ENCODE peak calls at places on chromosomes 5 and 9, in five cellular contexts. X is CD4-positive, alpha-beta memory T cell; T is mesenchymal stem cell; K is BJ; M is heart left ventricle. U is an unnamed sample. For H3K27me3, the result is how much of the 10 kb centered on the place peaks cover.

GRCh38 chr9:120612218-120612617 is 32.3 kb upstream of the CDK5RAP2 start:
- DNase-seq in K (no peak), T (no peak), M (no peak), X (no peak), U (no peak)

GRCh38 chr9:86645303-86645702 is 291.1 kb upstream of the TUT7 start:
- DNase-seq in K (no peak), M (no peak), X (no peak), T (no peak), U (no peak)

GRCh38 chr5:133509742-133510079 is 102.6 kb downstream of the FSTL4 start:
- DNase-seq in K (no peak), X (no peak), M (no peak), T (no peak), U (no peak)

GRCh38 chr9:36007309-36007708 is 29.4 kb upstream of the RECK start:
- DNase-seq in X (no peak), M (no peak), K (no peak), T (no peak), U (no peak)

GRCh38 chr5:146813346-146813745 is 65.2 kb downstream of the PPP2R2B start:
- DNase-seq in M (no peak), X (no peak), K (no peak), T (no peak), U (no peak)

GRCh38 chr9:112112519-112112918 is 62.6 kb downstream of the SUSD1 start:
- DNase-seq in M (no peak), X (no peak), K (peak), T (peak), U (peak)

GRCh38 chr5:135216072-135216812 is 182.2 kb upstream of the PITX1 start:
- DNase-seq in M (no peak), X (no peak), T (no peak), K (no peak), U (no peak)

GRCh38 chr5:15645776-15646175 is 145.8 kb downstream of the FBXL7 start:
- DNase-seq in X (no peak), K (no peak), M (no peak), T (no peak), U (no peak)

GRCh38 chr9:92808726-92809451 is 44.3 kb upstream of the BICD2 start:
- DNase-seq in M (peak), X (peak), K (no peak), T (peak), U (peak)

GRCh38 chr9:32398207-32398606 is 13.8 kb downstream of the ACO1 start:
- DNase-seq in K (no peak), X (no peak), T (peak), M (no peak), U (peak)

GRCh38 chr9:37618817-37619216 is 26.4 kb upstream of the TOMM5 start:
- DNase-seq in T (peak), X (no peak), M (no peak), K (no peak), U (peak)

GRCh38 chr9:16542290-16542689 is 328.2 kb downstream of the BNC2 start:
- DNase-seq in M (no peak), T (no peak), K (no peak), X (no peak), U (no peak)

GRCh38 chr5:131589510-131590348 is 45.3 kb downstream of the RAPGEF6 start:
- DNase-seq in T (peak), K (no peak), X (peak), M (no peak), U (no peak)

GRCh38 chr9:3807601-3808000 is 281.8 kb upstream of the RFX3 start:
- DNase-seq in K (no peak), T (no peak), M (no peak), X (no peak), U (no peak)

GRCh38 chr5:77292026-77292757 is 81.7 kb downstream of the PDE8B start:
- DNase-seq in M (no peak), X (no peak), K (peak), T (peak), U (peak)

GRCh38 chr5:127296321-127296720 is 5.7 kb downstream of the MEGF10 start:
- DNase-seq in X (no peak), K (peak), T (peak), M (no peak), U (peak)

GRCh38 chr5:83475540-83476469 is 4.3 kb downstream of the VCAN start:
- DNase-seq in T (peak), X (no peak), K (peak), M (no peak), U (peak)

GRCh38 chr9:92978345-92978875 is 31.1 kb downstream of the FGD3 start:
- DNase-seq in T (no peak), M (no peak), X (no peak), K (no peak), U (no peak)

GRCh38 chr5:171783051-171783450 is 2.6 kb upstream of the SMIM23 start:
- DNase-seq in M (no peak), K (no peak), T (no peak), X (no peak), U (no peak)

GRCh38 chr9:135680091-135680490 is 17.0 kb downstream of the LCN9 start:
- DNase-seq in X (no peak), K (no peak), T (no peak), M (no peak), U (no peak)

GRCh38 chr5:78648359-78649219 is at the start of gene LHFPL2:
- DNase-seq in M (peak), X (peak), T (peak), K (no peak), U (peak)

GRCh38 chr5:157494178-157494830 is 34.3 kb downstream of the NIPAL4 start:
- DNase-seq in T (no peak), M (no peak), K (no peak), X (no peak), U (no peak)

GRCh38 chr9:98380065-98380681 is 124.7 kb upstream of the TBC1D2 start:
- DNase-seq in X (no peak), K (no peak), M (peak), T (peak), U (peak)

GRCh38 chr5:373710-374602 is 52.4 kb downstream of the AHRR start:
- DNase-seq in T (peak), K (no peak), X (peak), M (peak), U (no peak)

GRCh38 chr9:134895849-134896833 is 15.5 kb downstream of the FCN2 start:
- DNase-seq in M (peak), T (peak), X (no peak), K (no peak), U (peak)

GRCh38 chr5:35855221-35855620 is 1.5 kb upstream of the IL7R start:
- DNase-seq in K (no peak), X (peak), M (no peak), T (no peak), U (no peak)

GRCh38 chr9:69895185-69895584 is 74.6 kb downstream of the CFAP95 start:
- DNase-seq in M (no peak), T (peak), K (no peak), X (no peak), U (no peak)

GRCh38 chr5:113053614-113054013 is 77.0 kb downstream of the DCP2 start:
- DNase-seq in M (no peak), K (no peak), X (no peak), T (peak), U (no peak)

GRCh38 chr5:14201325-14202061 is 58.4 kb downstream of the TRIO start:
- DNase-seq in M (no peak), T (peak), K (no peak), X (no peak), U (no peak)

GRCh38 chr9:35774907-35775635 is 16.3 kb upstream of the NPR2 start:
- DNase-seq in T (no peak), M (peak), X (no peak), K (no peak), U (no peak)

DNA sequence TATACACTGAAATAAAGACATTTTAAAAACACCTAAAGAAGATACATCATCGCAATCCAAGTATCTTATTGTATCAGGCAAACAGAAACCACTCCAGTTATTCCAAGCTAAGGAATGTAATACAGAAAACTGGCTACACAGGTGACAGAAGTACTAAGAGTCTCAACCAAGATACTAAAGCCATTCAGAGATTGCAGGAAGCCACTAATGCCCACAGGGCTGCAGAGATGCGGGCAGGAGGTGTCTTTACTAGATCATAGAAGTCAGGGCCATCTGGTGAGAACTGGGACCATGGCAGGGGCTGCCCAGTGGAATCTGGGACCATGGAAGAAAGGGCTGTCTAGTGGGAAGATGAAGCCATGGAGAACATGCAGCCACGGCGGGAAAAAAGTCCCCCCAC is 365.6 kb downstream of the NDUFS4 start:
- DNase-seq in T (no peak), K (no peak), X (no peak), M (no peak), U (no peak)
- H3K27me3 ChIP-seq in T (under half), K (under half), X (under half), M (under half), U (under half)

GRCh38 chr9:123347289-123348060 is 8.5 kb upstream of the CRB2 start:
- DNase-seq in K (no peak), X (no peak), M (no peak), T (no peak), U (no peak)
- H3K4me3 ChIP-seq in K (no peak), X (no peak), M (no peak), T (no peak), U (no peak)

DNA sequence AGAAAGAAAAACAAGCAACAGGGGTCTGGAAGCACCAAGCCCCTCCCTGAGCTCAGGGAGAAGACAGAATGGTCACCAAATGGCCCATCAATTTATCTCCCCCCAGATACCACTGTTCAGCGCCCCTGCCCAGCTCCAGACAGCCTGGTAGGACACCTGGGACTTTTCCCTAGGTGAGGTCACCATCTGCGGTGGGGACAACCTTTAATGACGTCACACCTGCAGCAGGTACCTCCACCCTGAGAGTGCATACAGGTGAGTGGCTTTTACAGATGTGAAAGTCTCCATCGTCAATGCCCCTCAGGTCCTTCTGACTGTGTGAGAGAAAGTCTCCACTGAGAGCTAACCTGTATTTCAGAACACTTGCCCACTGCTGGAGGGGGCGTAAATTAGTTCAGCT is 34.3 kb upstream of the LAMC3 start:
- DNase-seq in X (no peak), K (no peak), T (no peak), M (no peak), U (no peak)
- H3K27me3 ChIP-seq in X (under half), K (under half), T (half or more), M (under half), U (half or more)

DNA sequence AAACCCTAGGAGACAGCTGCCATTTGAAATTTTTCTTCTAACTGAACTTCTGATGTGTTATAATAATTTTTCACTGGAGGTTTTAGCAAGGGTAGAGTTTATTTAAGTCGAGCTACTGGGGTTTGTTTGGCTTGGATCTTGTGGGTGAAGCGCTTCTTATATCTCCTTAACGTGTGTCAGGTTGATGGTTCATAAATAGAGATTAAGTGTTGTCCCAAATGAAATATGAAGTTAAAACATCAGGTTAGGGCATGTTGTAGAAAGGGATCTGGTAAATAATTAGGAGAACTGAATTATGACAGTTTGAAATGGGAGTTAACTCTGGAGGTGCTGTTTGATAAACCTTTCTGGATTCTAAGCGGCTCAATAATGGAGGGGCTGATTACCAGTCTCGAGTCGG is 717.1 kb upstream of the WWC1 start:
- DNase-seq in K (no peak), X (no peak), T (no peak), M (no peak), U (no peak)
- H3K4me3 ChIP-seq in K (no peak), X (no peak), T (no peak), M (no peak), U (no peak)

DNA sequence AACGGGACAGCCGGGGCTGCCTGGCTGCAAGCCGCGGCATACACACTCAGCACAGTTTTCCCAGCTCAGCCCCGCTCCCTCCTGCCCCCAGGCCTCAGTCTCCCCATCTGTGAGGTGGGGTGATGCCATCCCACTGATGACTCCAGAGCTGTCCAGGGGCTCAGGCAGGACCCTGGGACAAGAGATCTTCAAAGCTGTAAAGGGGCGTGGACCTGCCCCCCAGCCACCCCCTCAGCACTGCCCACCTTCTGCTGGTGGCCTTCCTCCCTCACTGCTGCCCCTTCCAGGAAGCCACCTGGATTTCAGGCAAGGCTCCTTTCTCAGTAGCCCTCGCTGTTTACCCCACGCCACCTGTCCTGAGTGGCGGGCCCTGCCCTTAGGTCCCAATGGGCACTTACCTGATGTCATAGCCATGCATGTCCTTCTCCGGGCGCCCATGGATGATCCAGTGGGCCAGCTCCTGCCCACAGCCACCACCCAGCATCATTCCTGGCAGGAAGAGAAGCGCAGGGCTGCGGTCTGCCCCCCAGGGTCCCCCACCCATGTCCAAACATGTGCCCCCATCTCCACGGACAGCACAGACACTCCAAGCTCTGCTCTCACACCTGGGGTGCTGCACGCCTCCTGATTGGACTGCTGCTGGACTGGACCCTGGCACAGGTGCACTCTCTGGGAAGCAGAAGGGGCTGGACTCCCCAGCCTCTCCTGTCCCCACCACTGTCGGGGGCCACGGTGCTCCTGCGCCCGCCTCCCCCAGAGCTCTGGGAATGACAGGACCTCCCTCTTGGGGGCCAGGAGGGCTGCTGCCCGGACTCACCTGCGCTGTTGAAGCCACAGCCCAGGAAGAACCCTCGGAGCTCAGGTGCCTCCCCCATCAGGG is 25.7 kb downstream of the SARDH start:
- DNase-seq in K (no peak), M (no peak), T (no peak), X (no peak), U (no peak)
- H3K27me3 ChIP-seq in K (under half), M (under half), T (under half), X (under half), U (under half)

DNA sequence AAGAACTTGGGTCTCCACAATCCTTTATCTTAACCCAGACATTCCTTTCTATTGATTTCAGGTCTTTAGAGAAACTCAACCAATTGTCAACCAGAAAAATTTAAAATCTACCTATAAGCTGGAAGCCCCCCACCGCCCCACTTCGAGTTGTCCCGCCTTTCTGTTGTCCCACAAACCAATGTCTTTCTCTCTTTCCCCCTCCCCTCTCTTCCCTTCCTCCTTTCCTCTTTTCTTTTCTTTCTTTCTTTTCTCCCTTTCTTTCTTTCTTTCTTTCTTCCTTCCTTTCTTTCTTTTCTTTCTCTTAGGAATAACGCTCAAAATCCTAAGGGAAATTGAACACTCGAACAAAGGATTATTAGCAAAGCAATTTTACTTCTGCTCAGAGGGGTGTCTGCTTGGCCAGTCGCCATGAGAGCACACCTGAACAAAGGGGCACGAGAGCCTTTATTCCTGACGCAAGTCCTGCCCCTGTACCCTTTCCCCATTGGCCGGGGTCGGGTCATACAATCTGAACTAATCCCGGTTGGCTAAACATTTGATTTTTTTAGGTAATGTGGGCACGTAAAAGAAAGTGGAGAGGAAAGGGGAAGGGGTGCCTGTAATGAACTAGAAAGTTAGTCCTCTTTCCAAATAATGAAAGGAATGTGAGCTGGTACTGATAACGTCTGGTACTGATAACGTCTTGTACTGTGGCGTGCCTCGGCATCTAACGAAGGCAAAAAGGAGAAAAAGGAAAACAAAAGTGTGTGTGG is 1.4 kb upstream of the TMCO6 start:
- DNase-seq in T (no peak), X (no peak), M (no peak), K (no peak), U (no peak)
- H3K4me3 ChIP-seq in T (no peak), X (no peak), M (no peak), K (no peak), U (no peak)

DNA sequence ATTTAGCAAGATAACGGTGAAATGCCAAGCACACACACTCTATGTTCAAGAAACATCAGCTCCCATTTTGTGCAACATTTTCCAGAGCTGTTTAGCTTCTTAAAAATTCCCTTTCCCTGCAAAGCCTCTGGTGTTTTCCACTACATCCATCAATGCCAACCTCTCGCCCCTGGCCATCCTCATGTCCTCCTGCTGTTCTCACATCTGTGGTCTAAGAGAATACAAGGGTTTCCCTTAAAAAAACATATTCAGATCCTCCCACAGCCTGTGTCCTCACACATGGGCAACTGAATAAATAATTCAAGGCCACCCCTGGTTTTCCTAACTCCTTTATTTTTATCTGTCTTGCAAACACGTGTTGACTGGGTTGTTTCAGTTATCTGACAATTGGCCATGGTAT is 70.3 kb downstream of the PAPPA start:
- DNase-seq in X (no peak), M (no peak), T (peak), K (no peak), U (no peak)
- H3K27me3 ChIP-seq in X (under half), M (under half), T (under half), K (under half), U (under half)

GRCh38 chr9:88532320-88532719 is 2.7 kb upstream of the NXNL2 start:
- DNase-seq in M (no peak), X (no peak), K (no peak), T (peak), U (peak)
- H3K4me3 ChIP-seq in M (no peak), X (no peak), K (peak), T (no peak), U (peak)